ENCODE peak calls at places on chromosomes 1 and 21, in seven cellular contexts. M, P, Q, E, B, T and U are unnamed samples.

GRCh38 chr1:164557270-164557669 is 1.7 kb upstream of the PBX1 start:
- DNase-seq in M (peak), P (no peak), Q (no peak), E (no peak), B (no peak), T (peak), U (no peak)

GRCh38 chr1:228445867-228446584 is 29.4 kb upstream of the TRIM17 start:
- DNase-seq in M (no peak), P (peak), Q (no peak), E (peak), B (no peak), T (no peak), U (no peak)

GRCh38 chr1:186626533-186626932 is 53.7 kb downstream of the PTGS2 start:
- DNase-seq in M (no peak), P (no peak), Q (no peak), E (no peak), B (no peak), T (no peak), U (no peak)

GRCh38 chr1:145740269-145740668 is 21.0 kb downstream of the CD160 start:
- DNase-seq in M (no peak), P (peak), Q (peak), E (no peak), B (no peak), T (no peak), U (peak)

GRCh38 chr1:183227963-183228649 is 42.0 kb downstream of the LAMC2 start:
- DNase-seq in M (no peak), P (peak), Q (no peak), E (peak), B (no peak), T (no peak), U (no peak)

GRCh38 chr1:75724472-75725022 is at the start of gene ACADM:
- DNase-seq in M (peak), P (peak), Q (peak), E (peak), B (peak), T (peak), U (no peak)

GRCh38 chr21:46376231-46376628 is 52.3 kb downstream of the PCNT start:
- DNase-seq in M (no peak), P (no peak), Q (no peak), E (no peak), B (no peak), T (no peak), U (no peak)

GRCh38 chr1:62391369-62391971 is 45.4 kb upstream of the USP1 start:
- DNase-seq in M (peak), P (no peak), Q (no peak), E (no peak), B (no peak), T (no peak), U (no peak)

GRCh38 chr1:40939320-40940059 is 40.0 kb upstream of the CTPS1 start:
- DNase-seq in M (peak), P (peak), Q (peak), E (peak), B (no peak), T (no peak), U (no peak)

GRCh38 chr1:109792056-109792831 is 28.5 kb upstream of the EPS8L3 start:
- DNase-seq in M (peak), P (peak), Q (peak), E (peak), B (peak), T (peak), U (peak)

GRCh38 chr1:183423541-183423940 is 5.4 kb upstream of the NMNAT2 start:
- DNase-seq in M (no peak), P (no peak), Q (no peak), E (no peak), B (no peak), T (no peak), U (no peak)

GRCh38 chr1:26574690-26575349 is 45.3 kb downstream of the RPS6KA1 start:
- DNase-seq in M (peak), P (no peak), Q (no peak), E (no peak), B (no peak), T (no peak), U (peak)

GRCh38 chr1:185786524-185786923 is 52.3 kb downstream of the HMCN1 start:
- DNase-seq in M (no peak), P (no peak), Q (no peak), E (no peak), B (no peak), T (no peak), U (no peak)

GRCh38 chr1:162922196-162922595 is 61.2 kb upstream of the CCDC190 start:
- DNase-seq in M (no peak), P (no peak), Q (no peak), E (no peak), B (no peak), T (no peak), U (no peak)

GRCh38 chr21:32648165-32648564 is 36.0 kb upstream of the CFAP298 start:
- DNase-seq in M (no peak), P (no peak), Q (no peak), E (no peak), B (no peak), T (no peak), U (no peak)

GRCh38 chr21:36788116-36788515 is 89.2 kb downstream of the SIM2 start:
- DNase-seq in M (no peak), P (peak), Q (no peak), E (no peak), B (no peak), T (no peak), U (no peak)

GRCh38 chr21:41360072-41360821 is 1.6 kb upstream of the MX2 start:
- DNase-seq in M (peak), P (no peak), Q (peak), E (peak), B (no peak), T (peak), U (no peak)

GRCh38 chr21:41362605-41363369 is 960 bp downstream of the MX2 start:
- DNase-seq in M (no peak), P (no peak), Q (no peak), E (no peak), B (no peak), T (no peak), U (no peak)

GRCh38 chr21:41363370-41364270 is 1.8 kb downstream of the MX2 start:
- DNase-seq in M (no peak), P (no peak), Q (no peak), E (no peak), B (no peak), T (no peak), U (no peak)

GRCh38 chr21:41361053-41361785 is 608 bp upstream of the MX2 start:
- DNase-seq in M (no peak), P (no peak), Q (no peak), E (no peak), B (no peak), T (no peak), U (no peak)

GRCh38 chr21:41361786-41362604 is at the start of gene MX2:
- DNase-seq in M (no peak), P (no peak), Q (peak), E (peak), B (peak), T (no peak), U (no peak)
- H3K4me3 ChIP-seq in M (no peak), P (no peak), Q (no peak), E (peak), B (peak), T (no peak), U (no peak)

DNA sequence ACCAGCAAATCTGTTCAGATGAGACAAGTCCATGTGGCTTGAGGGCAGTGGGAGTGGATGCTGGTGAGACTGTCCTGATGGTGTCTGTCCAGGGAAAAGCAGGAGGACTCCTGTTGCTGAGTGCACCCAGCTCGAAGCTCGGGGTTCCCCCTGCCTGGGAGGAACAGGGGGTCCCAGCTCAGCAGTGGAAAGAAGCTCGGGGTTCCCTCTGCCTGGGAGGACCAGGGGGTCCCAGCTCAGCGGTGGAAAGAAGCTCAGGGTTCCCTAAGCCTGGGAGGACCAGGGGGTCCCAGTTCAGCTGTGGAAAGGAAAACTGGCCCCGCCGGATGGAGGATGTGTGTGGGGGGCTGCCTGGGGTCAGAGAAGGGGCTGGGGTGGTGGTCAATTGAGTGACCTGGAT is 39.1 kb downstream of the CRYAA start:
- DNase-seq in M (no peak), P (no peak), Q (no peak), E (no peak), B (no peak), T (no peak), U (no peak)
- TF ChIP-seq CTCF in M (no peak), P (no peak), Q (no peak), E (no peak), B (no peak), T (no peak), U (no peak)

DNA sequence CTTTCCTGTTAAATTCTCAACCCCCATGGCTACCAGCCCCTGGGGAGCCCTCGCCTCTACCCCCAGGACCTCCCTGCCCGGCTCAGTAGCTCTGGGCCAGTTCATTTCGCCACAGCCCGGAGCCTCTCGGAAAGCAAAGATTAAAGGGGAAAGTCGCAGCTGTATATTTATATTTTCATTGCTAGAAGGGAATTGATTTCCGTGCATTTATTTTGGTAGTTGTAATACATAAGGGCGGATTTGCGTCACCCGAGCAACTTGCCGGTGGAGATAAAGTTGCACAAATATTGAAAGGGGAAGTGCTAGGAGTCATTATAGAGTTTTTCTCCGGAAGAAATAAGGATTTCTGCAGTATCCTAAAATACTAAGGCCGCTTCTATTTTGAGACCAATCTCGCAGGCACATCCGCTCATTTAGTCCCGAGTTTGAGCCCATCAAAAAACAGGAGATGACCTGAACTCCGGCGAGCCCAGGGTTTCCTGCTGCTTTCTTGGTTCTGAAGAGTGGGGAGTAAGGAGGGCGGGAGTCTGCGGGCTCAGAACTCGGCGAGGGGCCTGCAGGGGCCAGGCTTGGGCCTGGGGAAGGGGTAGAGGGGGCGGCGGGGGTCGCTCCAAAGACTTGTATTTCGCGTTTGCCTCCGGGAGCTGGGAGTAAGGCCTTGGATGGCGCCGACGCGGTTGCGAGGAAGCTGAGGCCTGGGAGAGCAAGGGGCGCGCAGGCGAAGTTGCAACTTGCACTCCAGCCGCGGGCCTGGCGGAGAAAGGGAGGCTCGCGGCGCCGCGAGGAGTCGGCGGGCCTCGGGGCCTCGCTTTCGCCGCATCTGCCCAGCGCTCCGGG is 2.5 kb upstream of the HLX start:
- DNase-seq in M (no peak), P (no peak), Q (no peak), E (peak), B (no peak), T (no peak), U (no peak)
- H3K4me3 ChIP-seq in M (no peak), P (no peak), Q (no peak), E (peak), B (peak), T (no peak), U (peak)

DNA sequence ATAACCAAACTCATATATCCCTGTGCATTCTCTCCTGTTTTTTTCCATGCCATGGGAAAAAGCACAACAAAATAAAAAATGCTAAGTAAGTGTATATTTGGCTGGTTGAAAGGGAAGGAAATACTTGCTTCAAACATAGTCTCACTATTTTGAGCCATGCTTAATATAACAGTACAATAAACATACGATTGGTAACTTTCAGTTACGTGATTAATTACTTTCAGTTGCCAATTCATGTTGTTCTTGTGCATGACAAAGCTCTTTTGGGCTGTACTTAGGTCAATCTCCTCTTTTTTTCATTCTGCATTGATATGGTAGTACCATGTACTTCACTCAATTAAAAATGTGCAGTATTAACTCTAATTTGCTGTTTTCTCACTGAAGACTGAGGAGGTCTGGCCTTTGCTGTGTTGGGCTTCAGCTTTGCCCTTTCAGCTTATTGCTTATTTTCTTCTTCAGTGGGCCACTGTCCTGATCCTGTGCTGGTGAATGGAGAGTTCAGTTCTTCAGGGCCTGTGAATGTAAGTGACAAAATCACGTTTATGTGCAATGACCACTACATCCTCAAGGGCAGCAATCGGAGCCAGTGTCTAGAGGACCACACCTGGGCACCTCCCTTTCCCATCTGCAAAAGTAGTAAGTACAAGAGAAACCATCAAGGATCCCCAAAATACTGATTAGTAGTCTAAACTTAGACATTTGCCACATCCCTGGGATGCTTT is 2.7 kb downstream of the C4BPB start:
- DNase-seq in M (no peak), P (no peak), Q (no peak), E (no peak), B (no peak), T (no peak), U (no peak)
- TF ChIP-seq CTCF in M (no peak), P (no peak), Q (no peak), E (no peak), B (no peak), T (no peak), U (no peak)

GRCh38 chr1:34163792-34164509 is 1.1 kb downstream of the CSMD2 start:
- DNase-seq in M (no peak), P (no peak), Q (no peak), E (no peak), B (no peak), T (no peak), U (no peak)
- H3K4me3 ChIP-seq in M (peak), P (peak), Q (peak), E (peak), B (peak), T (peak), U (peak)